ENCODE peak calls at places on chromosomes 2 and 18, in six cellular contexts. One of them, this sample, is unnamed.

GRCh38 chr2:64979744-64980143 is 9.5 kb upstream of the SLC1A4 start:
- DNase-seq in PC-3: no peak
- DNase-seq in neural progenitor cell: no peak
- DNase-seq in neuronal stem cell: no peak
- DNase-seq in GM23248: no peak
- DNase-seq in fibroblast of lung: no peak
- DNase-seq in this sample: no peak

GRCh38 chr18:58042826-58043362 is 1.1 kb upstream of the NEDD4L start:
- DNase-seq in PC-3: peak; percentile 36
- DNase-seq in neuronal stem cell: no peak
- DNase-seq in GM23248: peak; percentile 24
- DNase-seq in neural progenitor cell: peak; percentile 31
- DNase-seq in fibroblast of lung: no peak
- DNase-seq in this sample: no peak

GRCh38 chr2:172949522-172949921 is 126.1 kb upstream of the MAP3K20 start:
- DNase-seq in fibroblast of lung: no peak
- DNase-seq in neural progenitor cell: no peak
- DNase-seq in GM23248: no peak
- DNase-seq in neuronal stem cell: no peak
- DNase-seq in PC-3: no peak
- DNase-seq in this sample: no peak

GRCh38 chr2:209864716-209865295 is 93.2 kb downstream of the UNC80 start:
- DNase-seq in neuronal stem cell: no peak
- DNase-seq in GM23248: no peak
- DNase-seq in fibroblast of lung: no peak
- DNase-seq in neural progenitor cell: peak; percentile 30
- DNase-seq in PC-3: no peak
- DNase-seq in this sample: no peak

GRCh38 chr2:119255760-119256573 is 32.3 kb downstream of the STEAP3 start:
- DNase-seq in neural progenitor cell: peak; percentile 37
- DNase-seq in GM23248: peak; percentile 93
- DNase-seq in fibroblast of lung: peak; percentile 94
- DNase-seq in neuronal stem cell: no peak
- DNase-seq in PC-3: peak; percentile 95
- DNase-seq in this sample: peak; percentile 95

GRCh38 chr2:105977807-105978206 is 216.3 kb downstream of the UXS1 start:
- DNase-seq in neural progenitor cell: no peak
- DNase-seq in fibroblast of lung: no peak
- DNase-seq in neuronal stem cell: no peak
- DNase-seq in GM23248: no peak
- DNase-seq in PC-3: no peak
- DNase-seq in this sample: no peak

GRCh38 chr2:54709341-54709809 is 14.1 kb upstream of the EML6 start:
- DNase-seq in fibroblast of lung: no peak
- DNase-seq in neural progenitor cell: no peak
- DNase-seq in PC-3: no peak
- DNase-seq in neuronal stem cell: no peak
- DNase-seq in GM23248: no peak
- DNase-seq in this sample: no peak

GRCh38 chr2:186984966-186985365 is 136.0 kb upstream of the ZSWIM2 start:
- DNase-seq in PC-3: no peak
- DNase-seq in neuronal stem cell: no peak
- DNase-seq in GM23248: no peak
- DNase-seq in fibroblast of lung: no peak
- DNase-seq in neural progenitor cell: no peak
- DNase-seq in this sample: no peak

GRCh38 chr2:159449504-159450124 is 163.1 kb upstream of the WDSUB1 start:
- DNase-seq in fibroblast of lung: peak; percentile 6
- DNase-seq in neuronal stem cell: no peak
- DNase-seq in PC-3: no peak
- DNase-seq in GM23248: no peak
- DNase-seq in neural progenitor cell: peak; percentile 20
- DNase-seq in this sample: no peak

GRCh38 chr18:22999212-22999611 is 66.1 kb downstream of the RBBP8 start:
- DNase-seq in neural progenitor cell: peak; percentile 1
- DNase-seq in PC-3: no peak
- DNase-seq in GM23248: peak; percentile 45
- DNase-seq in neuronal stem cell: no peak
- DNase-seq in fibroblast of lung: no peak
- DNase-seq in this sample: peak; percentile 71

GRCh38 chr2:97766567-97766966 is 53.2 kb downstream of the ZAP70 start:
- DNase-seq in PC-3: no peak
- DNase-seq in GM23248: no peak
- DNase-seq in neuronal stem cell: no peak
- DNase-seq in fibroblast of lung: no peak
- DNase-seq in neural progenitor cell: no peak
- DNase-seq in this sample: no peak

GRCh38 chr2:183242937-183243336 is 118.7 kb downstream of the NUP35 start:
- DNase-seq in neural progenitor cell: no peak
- DNase-seq in GM23248: peak; percentile 44
- DNase-seq in fibroblast of lung: peak; percentile 25
- DNase-seq in neuronal stem cell: no peak
- DNase-seq in PC-3: peak; percentile 43
- DNase-seq in this sample: peak; percentile 39

GRCh38 chr2:231315896-231316295 is 79.6 kb upstream of the B3GNT7 start:
- DNase-seq in GM23248: no peak
- DNase-seq in PC-3: no peak
- DNase-seq in neural progenitor cell: no peak
- DNase-seq in fibroblast of lung: no peak
- DNase-seq in neuronal stem cell: no peak
- DNase-seq in this sample: no peak

GRCh38 chr2:109330056-109330455 is 201.1 kb downstream of the SH3RF3 start:
- DNase-seq in fibroblast of lung: peak; percentile 59
- DNase-seq in neural progenitor cell: no peak
- DNase-seq in GM23248: peak; percentile 50
- DNase-seq in neuronal stem cell: no peak
- DNase-seq in PC-3: peak; percentile 58
- DNase-seq in this sample: peak; percentile 82

GRCh38 chr2:27843992-27844391 is 46.2 kb downstream of the RBKS start:
- DNase-seq in neural progenitor cell: no peak
- DNase-seq in neuronal stem cell: no peak
- DNase-seq in fibroblast of lung: no peak
- DNase-seq in PC-3: no peak
- DNase-seq in GM23248: no peak
- DNase-seq in this sample: no peak

GRCh38 chr2:234716271-234716670 is 219.4 kb upstream of the ARL4C start:
- DNase-seq in GM23248: no peak
- DNase-seq in neural progenitor cell: no peak
- DNase-seq in neuronal stem cell: no peak
- DNase-seq in fibroblast of lung: no peak
- DNase-seq in PC-3: no peak
- DNase-seq in this sample: no peak

GRCh38 chr18:8373486-8373885 is 235.8 kb upstream of the RAB12 start:
- DNase-seq in GM23248: peak; percentile 65
- DNase-seq in PC-3: peak; percentile 19
- DNase-seq in neuronal stem cell: no peak
- DNase-seq in neural progenitor cell: no peak
- DNase-seq in fibroblast of lung: no peak
- DNase-seq in this sample: no peak

GRCh38 chr2:201975964-201976612 is 57.6 kb upstream of the FZD7 start:
- DNase-seq in neuronal stem cell: no peak
- DNase-seq in neural progenitor cell: no peak
- DNase-seq in PC-3: no peak
- DNase-seq in fibroblast of lung: no peak
- DNase-seq in GM23248: no peak
- DNase-seq in this sample: no peak

GRCh38 chr2:123840016-123840415 is 185.1 kb upstream of the CNTNAP5 start:
- DNase-seq in neural progenitor cell: no peak
- DNase-seq in GM23248: no peak
- DNase-seq in PC-3: peak; percentile 83
- DNase-seq in fibroblast of lung: no peak
- DNase-seq in neuronal stem cell: no peak
- DNase-seq in this sample: no peak

GRCh38 chr18:23257686-23258565 is 122.6 kb downstream of the CABLES1 start:
- DNase-seq in neuronal stem cell: no peak
- DNase-seq in PC-3: peak; percentile 68
- DNase-seq in GM23248: peak; percentile 87
- DNase-seq in neural progenitor cell: no peak
- DNase-seq in fibroblast of lung: peak; percentile 85
- DNase-seq in this sample: peak; percentile 54

GRCh38 chr2:30194421-30194820 is 36.9 kb upstream of the LBH start:
- DNase-seq in GM23248: no peak
- DNase-seq in PC-3: no peak
- DNase-seq in neural progenitor cell: no peak
- DNase-seq in fibroblast of lung: no peak
- DNase-seq in neuronal stem cell: no peak
- DNase-seq in this sample: no peak
- H2AFZ ChIP-seq in GM23248: no peak overlapping the region
- H2AFZ ChIP-seq in PC-3: no peak overlapping the region
- H2AFZ ChIP-seq in neural progenitor cell: no peak overlapping the region
- H2AFZ ChIP-seq in fibroblast of lung: no peak overlapping the region
- H2AFZ ChIP-seq in neuronal stem cell: no peak overlapping the region
- H2AFZ ChIP-seq in this sample: no peak overlapping the region

GRCh38 chr2:42129947-42130346 is 39.2 kb upstream of the EML4 start:
- DNase-seq in PC-3: no peak
- DNase-seq in GM23248: no peak
- DNase-seq in fibroblast of lung: no peak
- DNase-seq in neuronal stem cell: no peak
- DNase-seq in neural progenitor cell: no peak
- DNase-seq in this sample: no peak

GRCh38 chr2:42133771-42134195 is 35.4 kb upstream of the EML4 start:
- DNase-seq in fibroblast of lung: no peak
- DNase-seq in GM23248: no peak
- DNase-seq in PC-3: no peak
- DNase-seq in neural progenitor cell: peak; percentile 61
- DNase-seq in neuronal stem cell: no peak
- DNase-seq in this sample: peak; percentile 25

GRCh38 chr2:42129487-42129852 is 39.7 kb upstream of the EML4 start:
- DNase-seq in neural progenitor cell: no peak
- DNase-seq in PC-3: no peak
- DNase-seq in fibroblast of lung: no peak
- DNase-seq in neuronal stem cell: no peak
- DNase-seq in GM23248: no peak
- DNase-seq in this sample: no peak

GRCh38 chr2:42132966-42133641 is 36.0 kb upstream of the EML4 start:
- DNase-seq in neural progenitor cell: peak; percentile 83
- DNase-seq in GM23248: peak; percentile 99
- DNase-seq in fibroblast of lung: peak; percentile 96
- DNase-seq in neuronal stem cell: peak; percentile 63
- DNase-seq in PC-3: peak; percentile 97
- DNase-seq in this sample: peak; percentile 98

DNA sequence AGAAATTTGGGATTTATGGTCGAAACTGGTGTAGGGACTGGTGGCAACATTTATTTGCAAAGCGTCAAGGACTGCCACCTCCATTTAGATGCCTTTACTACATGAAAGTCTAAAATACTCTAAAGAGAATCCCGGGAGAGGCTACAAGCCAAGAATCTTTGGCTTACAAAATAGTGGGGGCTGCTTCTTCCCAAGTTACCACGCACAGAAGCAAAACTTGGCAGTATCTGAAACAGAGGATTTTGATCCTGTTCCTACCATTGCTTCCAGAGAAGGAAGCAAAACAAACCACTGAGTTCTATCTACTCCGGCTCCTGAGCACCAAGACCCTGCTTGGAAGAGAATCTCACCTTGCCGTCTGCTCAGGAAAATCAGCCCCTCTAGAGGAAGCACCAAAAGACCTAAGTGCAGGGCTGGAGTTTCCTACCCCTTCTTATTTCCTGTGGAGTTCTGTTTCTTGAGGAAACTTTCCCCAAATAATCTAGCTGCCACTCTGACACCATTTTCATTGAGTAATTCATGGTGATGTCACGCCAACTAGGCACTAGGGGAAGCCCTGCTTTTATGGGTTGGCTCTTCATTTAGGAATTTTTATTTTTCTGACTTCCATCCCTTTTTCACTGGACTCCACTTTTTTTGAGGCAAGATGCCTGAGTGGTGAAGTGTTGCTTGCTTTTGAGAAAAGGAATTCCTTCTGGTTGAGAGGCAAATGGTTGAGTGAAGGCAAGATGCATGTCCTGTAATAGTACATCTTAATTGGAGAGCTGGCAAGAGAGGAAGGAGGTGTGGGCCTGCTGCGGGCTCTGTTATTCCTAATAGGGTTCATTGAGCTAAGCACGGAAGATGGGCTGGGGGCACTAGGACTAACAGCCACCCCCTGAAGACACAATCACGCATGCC is 36.8 kb upstream of the EML4 start:
- DNase-seq in GM23248: peak; percentile 93
- DNase-seq in fibroblast of lung: peak; percentile 91
- DNase-seq in PC-3: peak; percentile 75
- DNase-seq in neural progenitor cell: no peak
- DNase-seq in neuronal stem cell: no peak
- DNase-seq in this sample: peak; percentile 98
- H3K4me3 ChIP-seq in GM23248: peak overlapping the region; percentile 64
- H3K4me3 ChIP-seq in fibroblast of lung: peak overlapping the region; percentile 43
- H3K4me3 ChIP-seq in PC-3: peak overlapping the region; percentile 38
- H3K4me3 ChIP-seq in neural progenitor cell: peak overlapping the region; percentile 34
- H3K4me3 ChIP-seq in neuronal stem cell: peak overlapping the region; percentile 48
- H3K4me3 ChIP-seq in this sample: peak overlapping the region; percentile 12

GRCh38 chr2:15939556-15939853 is 845 bp upstream of the MYCN start:
- DNase-seq in fibroblast of lung: no peak
- DNase-seq in PC-3: peak; percentile 50
- DNase-seq in neural progenitor cell: no peak
- DNase-seq in neuronal stem cell: no peak
- DNase-seq in GM23248: peak; percentile 70
- DNase-seq in this sample: no peak

GRCh38 chr2:15937882-15938802 is 2.2 kb upstream of the MYCN start:
- DNase-seq in neural progenitor cell: no peak
- DNase-seq in GM23248: no peak
- DNase-seq in neuronal stem cell: no peak
- DNase-seq in fibroblast of lung: no peak
- DNase-seq in PC-3: no peak
- DNase-seq in this sample: no peak

GRCh38 chr2:15939854-15940660 is at the start of gene MYCN:
- DNase-seq in neuronal stem cell: peak; percentile 92
- DNase-seq in neural progenitor cell: peak; percentile 95
- DNase-seq in GM23248: no peak
- DNase-seq in fibroblast of lung: peak; percentile 33
- DNase-seq in PC-3: no peak
- DNase-seq in this sample: peak; percentile 6

GRCh38 chr2:15937105-15937881 is 3.1 kb upstream of the MYCN start:
- DNase-seq in GM23248: no peak
- DNase-seq in PC-3: no peak
- DNase-seq in fibroblast of lung: no peak
- DNase-seq in neuronal stem cell: no peak
- DNase-seq in neural progenitor cell: no peak
- DNase-seq in this sample: no peak

GRCh38 chr2:15938803-15939555 is 1.4 kb upstream of the MYCN start:
- DNase-seq in GM23248: no peak
- DNase-seq in fibroblast of lung: no peak
- DNase-seq in neural progenitor cell: no peak
- DNase-seq in neuronal stem cell: no peak
- DNase-seq in PC-3: no peak
- DNase-seq in this sample: no peak
- H2AFZ ChIP-seq in GM23248: no peak overlapping the region
- H2AFZ ChIP-seq in fibroblast of lung: no peak overlapping the region
- H2AFZ ChIP-seq in neural progenitor cell: peak overlapping the region; percentile 35
- H2AFZ ChIP-seq in neuronal stem cell: peak overlapping the region; percentile 91
- H2AFZ ChIP-seq in PC-3: peak overlapping the region; percentile 40
- H2AFZ ChIP-seq in this sample: peak overlapping the region; percentile 60

GRCh38 chr2:189208254-189208653 is 28.7 kb upstream of the COL5A2 start:
- DNase-seq in neuronal stem cell: peak; percentile 6
- DNase-seq in neural progenitor cell: peak; percentile 8
- DNase-seq in PC-3: no peak
- DNase-seq in fibroblast of lung: no peak
- DNase-seq in GM23248: no peak
- DNase-seq in this sample: no peak

GRCh38 chr2:189213226-189213625 is 33.7 kb upstream of the COL5A2 start:
- DNase-seq in GM23248: peak; percentile 34
- DNase-seq in PC-3: no peak
- DNase-seq in neural progenitor cell: no peak
- DNase-seq in fibroblast of lung: peak; percentile 58
- DNase-seq in neuronal stem cell: no peak
- DNase-seq in this sample: no peak

GRCh38 chr2:189214484-189214883 is 34.9 kb upstream of the COL5A2 start:
- DNase-seq in GM23248: no peak
- DNase-seq in neuronal stem cell: no peak
- DNase-seq in fibroblast of lung: no peak
- DNase-seq in neural progenitor cell: no peak
- DNase-seq in PC-3: no peak
- DNase-seq in this sample: no peak

GRCh38 chr2:189210250-189211075 is 30.9 kb upstream of the COL5A2 start:
- DNase-seq in PC-3: peak; percentile 85
- DNase-seq in neuronal stem cell: no peak
- DNase-seq in GM23248: peak; percentile 96
- DNase-seq in neural progenitor cell: no peak
- DNase-seq in fibroblast of lung: peak; percentile 99
- DNase-seq in this sample: peak; percentile 97
- H3K4me3 ChIP-seq in PC-3: peak overlapping the region; percentile 55
- H3K4me3 ChIP-seq in neuronal stem cell: no peak overlapping the region
- H3K4me3 ChIP-seq in GM23248: peak overlapping the region; percentile 67
- H3K4me3 ChIP-seq in neural progenitor cell: no peak overlapping the region
- H3K4me3 ChIP-seq in fibroblast of lung: peak overlapping the region; percentile 46
- H3K4me3 ChIP-seq in this sample: no peak overlapping the region